ENCODE peak calls at places on chromosomes 2 and 18, in nine cellular contexts. D is NB4; V is activated naive CD4-positive, alpha-beta T cell treated with anti-CD3 and anti-CD28 coated beads, Interleukin-2, amount 50 U/mL, for 72 hours; A is KG1; E is NAMALWA; J is EH; S is fibroblast of the aortic adventitia; R is heart left ventricle; C is GM20000. F is an unnamed sample.

GRCh38 chr18:45449761-45450227 is 165.5 kb upstream of the SLC14A2 start:
- DNase-seq in D (no peak), V (no peak), A (no peak), E (no peak), J (no peak), S (peak), R (peak), C (no peak), F (no peak)

GRCh38 chr2:44120428-44120827 is 48.2 kb upstream of the PPM1B start:
- DNase-seq in D (peak), V (no peak), A (peak), E (no peak), J (peak), S (peak), R (no peak), C (no peak), F (peak)

GRCh38 chr2:126877861-126878565 is 20.7 kb upstream of the TEX51 start:
- DNase-seq in D (no peak), V (no peak), A (no peak), E (no peak), J (no peak), S (no peak), R (no peak), C (no peak), F (no peak)

GRCh38 chr18:8260319-8260718 is 348.9 kb upstream of the RAB12 start:
- DNase-seq in D (no peak), V (no peak), A (no peak), E (no peak), J (peak), S (no peak), R (no peak), C (no peak), F (no peak)

GRCh38 chr18:41875094-41875780 is 79.8 kb upstream of the PIK3C3 start:
- DNase-seq in D (no peak), V (no peak), A (no peak), E (no peak), J (peak), S (peak), R (no peak), C (no peak), F (no peak)

GRCh38 chr18:74286106-74286856 is 5.5 kb downstream of the CYB5A start:
- DNase-seq in D (no peak), V (no peak), A (no peak), E (no peak), J (peak), S (peak), R (no peak), C (no peak), F (no peak)

GRCh38 chr2:75002007-75002406 is 43.6 kb downstream of the POLE4 start:
- DNase-seq in D (peak), V (no peak), A (no peak), E (no peak), J (peak), S (peak), R (no peak), C (no peak), F (peak)

GRCh38 chr18:79402977-79403722 is 7.4 kb downstream of the NFATC1 start:
- DNase-seq in D (no peak), V (peak), A (no peak), E (no peak), J (peak), S (peak), R (peak), C (no peak), F (no peak)

GRCh38 chr2:201983174-201983573 is 50.5 kb upstream of the FZD7 start:
- DNase-seq in D (no peak), V (no peak), A (no peak), E (no peak), J (no peak), S (no peak), R (no peak), C (no peak), F (no peak)

GRCh38 chr2:131635576-131635975 is 107.9 kb downstream of the CCDC74A start:
- DNase-seq in D (no peak), V (no peak), A (no peak), E (no peak), J (no peak), S (no peak), R (no peak), C (no peak), F (no peak)

GRCh38 chr2:162967826-162968225 is 129.3 kb upstream of the KCNH7 start:
- DNase-seq in D (no peak), V (no peak), A (no peak), E (no peak), J (no peak), S (no peak), R (no peak), C (no peak), F (no peak)

GRCh38 chr2:145985517-145985916 is 1465.6 kb upstream of the ZEB2 start:
- DNase-seq in D (no peak), V (no peak), A (no peak), E (no peak), J (no peak), S (peak), R (no peak), C (no peak), F (no peak)

GRCh38 chr2:162581931-162582330 is 238.0 kb downstream of the GCA start:
- DNase-seq in D (no peak), V (no peak), A (no peak), E (no peak), J (no peak), S (no peak), R (no peak), C (no peak), F (no peak)

GRCh38 chr2:63849381-63850203 is 7.9 kb downstream of the UGP2 start:
- DNase-seq in D (no peak), V (no peak), A (no peak), E (no peak), J (peak), S (peak), R (no peak), C (no peak), F (no peak)

GRCh38 chr18:36828157-36828629 is 609 bp downstream of the TPGS2 start:
- DNase-seq in D (peak), V (no peak), A (no peak), E (peak), J (peak), S (peak), R (no peak), C (no peak), F (no peak)

GRCh38 chr2:39494784-39495251 is 57.7 kb upstream of the MAP4K3 start:
- DNase-seq in D (no peak), V (no peak), A (no peak), E (peak), J (peak), S (peak), R (peak), C (peak), F (peak)

GRCh38 chr2:85273732-85274731 is 53.8 kb downstream of the TGOLN2 start:
- DNase-seq in D (peak), V (no peak), A (no peak), E (no peak), J (peak), S (peak), R (no peak), C (no peak), F (no peak)

GRCh38 chr2:112881217-112882000 is 29.6 kb upstream of the IL37 start:
- DNase-seq in D (peak), V (no peak), A (peak), E (no peak), J (peak), S (peak), R (no peak), C (peak), F (peak)

GRCh38 chr2:196160101-196160500 is 11.3 kb downstream of the STK17B start:
- DNase-seq in D (peak), V (no peak), A (peak), E (peak), J (peak), S (peak), R (no peak), C (peak), F (peak)

GRCh38 chr2:8252997-8253694 is 428.7 kb upstream of the ID2 start:
- DNase-seq in D (no peak), V (no peak), A (no peak), E (peak), J (no peak), S (no peak), R (no peak), C (peak), F (no peak)

GRCh38 chr2:107466984-107467383 is 359.7 kb upstream of the RGPD4 start:
- DNase-seq in D (no peak), V (no peak), A (no peak), E (no peak), J (no peak), S (no peak), R (no peak), C (no peak), F (no peak)

F was measured in AG04449.